ENCODE peak calls at places on chromosomes 4 and X, in eight cellular contexts. P is psoas muscle, N is lower leg skin, V is hepatocyte, F is neuronal stem cell, K is GM12878, S is colonic mucosa, O is AG04450. I is an unnamed sample.

GRCh38 chr4:123696712-123697111 is 300.1 kb downstream of the SPRY1 start:
- DNase-seq in P (no peak), N (no peak), V (no peak), F (no peak), K (no peak), S (no peak), O (no peak), I (no peak)

GRCh38 chr4:105451346-105451745 is 22.5 kb downstream of the PPA2 start:
- DNase-seq in P (no peak), N (no peak), V (no peak), F (no peak), K (no peak), S (no peak), O (no peak), I (no peak)

GRCh38 chr4:156999175-156999517 is 27.5 kb upstream of the PDGFC start:
- DNase-seq in P (no peak), N (peak), V (peak), F (no peak), K (no peak), S (peak), O (peak), I (no peak)

GRCh38 chrX:53356186-53356585 is 66.3 kb downstream of the SMC1A start:
- DNase-seq in P (no peak), N (no peak), V (no peak), F (no peak), K (no peak), S (no peak), O (no peak), I (no peak)

GRCh38 chr4:1211371-1211770 is 37.6 kb downstream of the CTBP1 start:
- DNase-seq in P (peak), N (no peak), V (no peak), F (no peak), K (no peak), S (no peak), O (no peak), I (no peak)

GRCh38 chrX:66015152-66015827 is 24.6 kb downstream of the VSIG4 start:
- DNase-seq in P (no peak), N (peak), V (no peak), F (no peak), K (peak), S (no peak), O (no peak), I (no peak)

GRCh38 chrX:349196-349595 is 30.6 kb upstream of the GTPBP6 start:
- DNase-seq in P (peak), N (no peak), V (no peak), F (no peak), K (no peak), S (no peak), O (no peak), I (no peak)

GRCh38 chr4:8583655-8584025 is 3.4 kb downstream of the GPR78 start:
- DNase-seq in P (no peak), N (no peak), V (no peak), F (no peak), K (no peak), S (no peak), O (no peak), I (no peak)

GRCh38 chr4:138981930-138982390 is 33.6 kb upstream of the NOCT start:
- DNase-seq in P (no peak), N (peak), V (peak), F (no peak), K (no peak), S (no peak), O (peak), I (no peak)

GRCh38 chrX:10089378-10089795 is 67.4 kb upstream of the CLCN4 start:
- DNase-seq in P (no peak), N (no peak), V (no peak), F (no peak), K (no peak), S (no peak), O (no peak), I (no peak)

GRCh38 chr4:61773655-61774245 is 573.6 kb downstream of the ADGRL3 start:
- DNase-seq in P (no peak), N (no peak), V (no peak), F (no peak), K (no peak), S (no peak), O (no peak), I (no peak)

GRCh38 chr4:159048166-159048886 is 54.6 kb upstream of the RAPGEF2 start:
- DNase-seq in P (peak), N (peak), V (peak), F (peak), K (no peak), S (peak), O (peak), I (no peak)

GRCh38 chr4:3877236-3877635 is 111.1 kb downstream of the ADRA2C start:
- DNase-seq in P (no peak), N (no peak), V (no peak), F (no peak), K (no peak), S (no peak), O (no peak), I (no peak)

GRCh38 chr4:3877868-3878267 is 111.7 kb downstream of the ADRA2C start:
- DNase-seq in P (no peak), N (no peak), V (no peak), F (no peak), K (no peak), S (no peak), O (no peak), I (no peak)

GRCh38 chr4:3878678-3879077 is 112.5 kb downstream of the ADRA2C start:
- DNase-seq in P (no peak), N (no peak), V (no peak), F (no peak), K (no peak), S (no peak), O (no peak), I (no peak)

GRCh38 chr4:3880595-3881120 is 114.5 kb downstream of the ADRA2C start:
- DNase-seq in P (peak), N (peak), V (peak), F (peak), K (no peak), S (peak), O (no peak), I (no peak)

DNA sequence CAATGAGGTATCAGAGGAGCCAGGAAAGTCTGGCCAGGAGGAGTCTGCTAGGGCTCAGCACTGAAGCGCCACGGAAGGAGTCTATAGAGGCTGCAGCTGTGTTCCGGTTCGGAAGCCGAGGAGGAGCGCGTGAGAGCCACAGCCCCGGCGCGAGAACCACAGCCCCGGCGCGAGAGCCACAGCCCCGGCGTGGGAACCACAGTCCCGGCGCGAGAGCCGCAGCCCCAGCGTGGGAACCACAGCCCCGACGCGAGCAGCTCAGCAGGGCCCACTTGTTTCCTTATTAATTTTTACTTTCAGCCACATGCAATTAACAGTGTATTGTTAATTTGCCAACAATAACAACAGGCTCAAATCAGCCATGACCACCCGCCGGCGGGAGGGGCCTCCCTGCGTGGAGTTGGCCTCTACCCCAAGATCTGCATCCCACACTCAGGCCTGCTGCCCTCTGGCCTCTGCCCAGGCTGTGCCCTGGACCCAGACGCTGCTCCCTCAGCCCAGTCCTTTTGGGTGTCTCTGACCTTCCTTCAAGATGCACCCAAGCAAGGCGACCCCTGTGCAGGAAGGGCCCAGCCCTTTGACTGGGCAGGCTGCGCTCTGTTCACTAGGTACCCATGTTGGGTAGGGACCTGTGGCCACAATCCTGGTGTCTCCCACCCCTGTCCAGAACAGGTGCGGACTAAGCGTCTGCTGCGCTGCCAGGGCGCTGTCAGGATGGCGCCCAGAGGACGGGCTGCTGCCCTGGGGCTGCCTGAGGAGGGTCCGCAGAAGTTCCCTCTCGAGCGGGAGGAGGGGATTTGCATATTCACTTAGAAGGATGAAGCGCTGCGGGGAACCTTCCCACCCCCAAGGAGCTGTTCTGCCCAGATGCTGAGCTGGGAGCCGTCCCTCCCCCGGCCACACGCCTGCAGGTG is 113.8 kb downstream of the ADRA2C start:
- DNase-seq in P (no peak), N (no peak), V (peak), F (no peak), K (no peak), S (no peak), O (no peak), I (no peak)
- H3K4me3 ChIP-seq in P (no peak), N (no peak), V (no peak), F (no peak), K (no peak), S (no peak), O (no peak), I (peak)

GRCh38 chr4:104424368-104424921 is 70.2 kb downstream of the CXXC4 start:
- DNase-seq in P (no peak), N (no peak), V (no peak), F (no peak), K (no peak), S (no peak), O (no peak), I (no peak)
- H3K4me3 ChIP-seq in P (peak), N (no peak), V (no peak), F (no peak), K (no peak), S (peak), O (no peak), I (peak)

GRCh38 chrX:107775734-107776511 is at the start of gene TSC22D3:
- DNase-seq in P (peak), N (peak), V (peak), F (no peak), K (no peak), S (peak), O (no peak), I (peak)

GRCh38 chrX:107776649-107777535 is 641 bp upstream of the NCBP2L start:
- DNase-seq in P (peak), N (peak), V (peak), F (peak), K (peak), S (peak), O (peak), I (peak)

GRCh38 chrX:107775000-107775733 is 420 bp downstream of the TSC22D3 start:
- DNase-seq in P (no peak), N (no peak), V (peak), F (no peak), K (no peak), S (no peak), O (no peak), I (no peak)

GRCh38 chrX:107780525-107780924 is 3.0 kb downstream of the NCBP2L start:
- DNase-seq in P (no peak), N (no peak), V (no peak), F (no peak), K (no peak), S (no peak), O (no peak), I (no peak)

DNA sequence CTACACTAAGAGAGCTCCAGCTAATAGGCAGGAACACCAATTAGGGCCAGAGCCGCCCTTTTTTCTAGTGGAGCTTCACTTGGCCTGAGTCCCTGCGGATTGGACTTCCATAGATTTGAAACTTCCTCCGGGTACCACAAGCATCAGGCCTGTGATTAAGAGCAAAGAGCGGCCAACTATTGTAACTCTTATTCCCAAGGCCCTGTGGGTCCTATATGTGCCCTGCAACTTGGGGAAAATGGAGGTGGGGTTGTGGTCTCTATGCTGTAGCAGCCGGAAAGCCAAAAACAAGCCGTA is at the start of gene NCBP2L:
- DNase-seq in P (no peak), N (no peak), V (no peak), F (no peak), K (no peak), S (no peak), O (no peak), I (no peak)
- H3K4me3 ChIP-seq in P (peak), N (no peak), V (peak), F (no peak), K (no peak), S (no peak), O (peak), I (peak)

DNA sequence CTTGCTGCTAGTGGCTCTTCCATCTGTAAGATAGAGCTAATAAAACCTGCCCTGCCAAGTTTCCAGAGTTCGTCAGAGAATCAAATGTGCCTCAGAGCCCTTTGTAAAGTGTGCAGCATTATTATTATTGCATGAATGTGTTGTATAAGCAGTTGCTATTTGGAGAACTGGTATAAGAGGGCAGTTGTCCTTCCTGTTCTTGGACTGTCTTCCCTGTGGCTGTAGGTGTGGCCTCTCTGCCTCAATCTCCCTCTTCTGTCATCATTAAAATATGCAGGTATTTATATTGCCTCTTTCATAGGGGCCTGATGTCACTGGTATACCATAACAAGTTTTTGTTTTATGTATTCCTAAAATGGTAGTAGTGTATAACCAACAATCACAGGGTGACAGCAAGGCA is 3.8 kb downstream of the MTM1 start:
- DNase-seq in P (no peak), N (no peak), V (no peak), F (no peak), K (no peak), S (peak), O (no peak), I (no peak)
- H3K4me3 ChIP-seq in P (no peak), N (no peak), V (no peak), F (no peak), K (no peak), S (no peak), O (no peak), I (no peak)

GRCh38 chrX:13168276-13168675 is 123.9 kb upstream of the FAM9C start:
- DNase-seq in P (no peak), N (no peak), V (no peak), F (no peak), K (no peak), S (no peak), O (no peak), I (no peak)
- H3K4me3 ChIP-seq in P (no peak), N (no peak), V (no peak), F (no peak), K (no peak), S (no peak), O (no peak), I (no peak)

GRCh38 chrX:114582264-114582632 is 1.6 kb upstream of the HTR2C start:
- DNase-seq in P (no peak), N (no peak), V (no peak), F (no peak), K (no peak), S (no peak), O (no peak), I (no peak)

GRCh38 chrX:114584983-114585842 is 1.3 kb downstream of the HTR2C start:
- DNase-seq in P (no peak), N (no peak), V (no peak), F (no peak), K (no peak), S (no peak), O (no peak), I (no peak)

GRCh38 chrX:114584434-114584943 is 603 bp downstream of the HTR2C start:
- DNase-seq in P (no peak), N (no peak), V (peak), F (peak), K (no peak), S (no peak), O (no peak), I (no peak)

GRCh38 chrX:114582698-114583395 is 1.0 kb upstream of the HTR2C start:
- DNase-seq in P (no peak), N (no peak), V (no peak), F (no peak), K (no peak), S (no peak), O (no peak), I (no peak)

GRCh38 chrX:114583646-114584433 is at the start of gene HTR2C:
- DNase-seq in P (no peak), N (no peak), V (no peak), F (no peak), K (no peak), S (no peak), O (no peak), I (no peak)
- H3K4me3 ChIP-seq in P (no peak), N (no peak), V (peak), F (peak), K (no peak), S (no peak), O (no peak), I (peak)

GRCh38 chrX:23513121-23513520 is 154.2 kb upstream of the PRDX4 start:
- DNase-seq in P (no peak), N (no peak), V (no peak), F (no peak), K (no peak), S (no peak), O (no peak), I (no peak)
- H3K4me3 ChIP-seq in P (no peak), N (no peak), V (no peak), F (no peak), K (no peak), S (no peak), O (no peak), I (no peak)

DNA sequence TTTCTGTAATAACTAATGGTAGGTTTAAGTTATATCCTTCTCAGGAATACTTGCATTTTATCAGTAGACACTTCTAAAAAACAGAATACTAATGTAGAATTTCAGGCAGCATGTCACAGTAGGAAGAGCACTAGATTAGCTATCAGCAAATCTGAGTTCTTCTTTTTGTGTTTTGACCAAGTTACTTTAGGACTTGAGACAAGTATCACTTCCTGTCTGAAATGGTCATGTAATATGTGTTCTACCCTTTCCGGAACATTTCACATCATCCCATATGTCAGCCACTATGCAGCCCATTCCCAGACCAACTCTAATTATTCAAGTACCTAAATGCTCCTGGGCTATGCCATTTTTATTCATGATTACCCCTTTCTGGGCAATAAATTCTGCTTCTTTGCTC is 401.8 kb upstream of the RPS6KA3 start:
- DNase-seq in P (no peak), N (no peak), V (no peak), F (no peak), K (no peak), S (no peak), O (no peak), I (no peak)
- H3K4me3 ChIP-seq in P (no peak), N (no peak), V (no peak), F (no peak), K (no peak), S (no peak), O (no peak), I (no peak)

GRCh38 chrX:83535417-83536244 is 27.5 kb downstream of the POU3F4 start:
- DNase-seq in P (no peak), N (no peak), V (no peak), F (no peak), K (peak), S (no peak), O (no peak), I (no peak)
- H3K4me3 ChIP-seq in P (no peak), N (no peak), V (no peak), F (no peak), K (peak), S (peak), O (no peak), I (no peak)

GRCh38 chrX:72023071-72023470 is 108.6 kb downstream of the RTL5 start:
- DNase-seq in P (no peak), N (no peak), V (no peak), F (no peak), K (no peak), S (no peak), O (no peak), I (no peak)
- H3K4me3 ChIP-seq in P (no peak), N (no peak), V (no peak), F (no peak), K (no peak), S (no peak), O (no peak), I (no peak)

I was measured in thoracic aorta.